ENCODE peak calls at places on chromosomes 12 and 14, in four cellular contexts. One of them, this sample, is unnamed.

GRCh38 chr14:27049611-27050172 is 451.9 kb upstream of the NOVA1 start:
- DNase-seq in GM19239: no peak
- DNase-seq in fibroblast of pulmonary artery: no peak
- DNase-seq in glutamatergic neuron: no peak
- DNase-seq in this sample: no peak

GRCh38 chr14:85907536-85907935 is 377.6 kb downstream of the FLRT2 start:
- DNase-seq in fibroblast of pulmonary artery: no peak
- DNase-seq in GM19239: no peak
- DNase-seq in glutamatergic neuron: no peak
- DNase-seq in this sample: no peak

GRCh38 chr12:97181571-97182265 is 274.7 kb downstream of the NEDD1 start:
- DNase-seq in GM19239: no peak
- DNase-seq in glutamatergic neuron: no peak
- DNase-seq in fibroblast of pulmonary artery: no peak
- DNase-seq in this sample: no peak

GRCh38 chr14:56795284-56795622 is 15.0 kb downstream of the OTX2 start:
- DNase-seq in glutamatergic neuron: no peak
- DNase-seq in GM19239: no peak
- DNase-seq in fibroblast of pulmonary artery: no peak
- DNase-seq in this sample: no peak

GRCh38 chr12:66600805-66601392 is 78.0 kb downstream of the GRIP1 start:
- DNase-seq in fibroblast of pulmonary artery: no peak
- DNase-seq in GM19239: no peak
- DNase-seq in glutamatergic neuron: no peak
- DNase-seq in this sample: no peak

GRCh38 chr14:50778757-50779483 is 52.0 kb downstream of the NIN start:
- DNase-seq in fibroblast of pulmonary artery: no peak
- DNase-seq in glutamatergic neuron: no peak
- DNase-seq in GM19239: no peak
- DNase-seq in this sample: no peak

GRCh38 chr14:54673193-54674121 is 106.5 kb downstream of the SAMD4A start:
- DNase-seq in GM19239: no peak
- DNase-seq in glutamatergic neuron: no peak
- DNase-seq in fibroblast of pulmonary artery: peak; percentile 38
- DNase-seq in this sample: no peak

GRCh38 chr12:40959041-40959440 is 229.1 kb upstream of the PDZRN4 start:
- DNase-seq in glutamatergic neuron: no peak
- DNase-seq in GM19239: no peak
- DNase-seq in fibroblast of pulmonary artery: no peak
- DNase-seq in this sample: no peak

GRCh38 chr12:93913845-93914244 is 234.5 kb upstream of the PLXNC1 start:
- DNase-seq in glutamatergic neuron: no peak
- DNase-seq in GM19239: no peak
- DNase-seq in fibroblast of pulmonary artery: peak; percentile 80
- DNase-seq in this sample: no peak

GRCh38 chr14:22822017-22822618 is 6.9 kb upstream of the SLC7A7 start:
- DNase-seq in glutamatergic neuron: no peak
- DNase-seq in GM19239: no peak
- DNase-seq in fibroblast of pulmonary artery: no peak
- DNase-seq in this sample: no peak

GRCh38 chr14:21467620-21468019 is 9.1 kb downstream of the RAB2B start:
- DNase-seq in glutamatergic neuron: no peak
- DNase-seq in GM19239: no peak
- DNase-seq in fibroblast of pulmonary artery: peak; percentile 98
- DNase-seq in this sample: no peak

GRCh38 chr12:69513297-69513696 is 43.1 kb downstream of the FRS2 start:
- DNase-seq in GM19239: no peak
- DNase-seq in glutamatergic neuron: no peak
- DNase-seq in fibroblast of pulmonary artery: no peak
- DNase-seq in this sample: no peak

GRCh38 chr14:26330982-26331381 is 266.9 kb downstream of the NOVA1 start:
- DNase-seq in GM19239: no peak
- DNase-seq in glutamatergic neuron: no peak
- DNase-seq in fibroblast of pulmonary artery: no peak
- DNase-seq in this sample: no peak

GRCh38 chr14:58107947-58108552 is 44.0 kb downstream of the ARMH4 start:
- DNase-seq in fibroblast of pulmonary artery: peak; percentile 86
- DNase-seq in glutamatergic neuron: no peak
- DNase-seq in GM19239: peak; percentile 17
- DNase-seq in this sample: peak; percentile 48

GRCh38 chr12:14950421-14950820 is 11.0 kb downstream of the ARHGDIB start:
- DNase-seq in GM19239: no peak
- DNase-seq in fibroblast of pulmonary artery: no peak
- DNase-seq in glutamatergic neuron: no peak
- DNase-seq in this sample: no peak

GRCh38 chr12:105820407-105821140 is 318.2 kb downstream of the NUAK1 start:
- DNase-seq in GM19239: no peak
- DNase-seq in glutamatergic neuron: no peak
- DNase-seq in fibroblast of pulmonary artery: peak; percentile 85
- DNase-seq in this sample: no peak

GRCh38 chr14:24461336-24461735 is 18.8 kb upstream of the SDR39U1 start:
- DNase-seq in GM19239: no peak
- DNase-seq in glutamatergic neuron: no peak
- DNase-seq in fibroblast of pulmonary artery: no peak
- DNase-seq in this sample: no peak

GRCh38 chr12:114679942-114680341 is 4.0 kb downstream of the TBX3 start:
- DNase-seq in fibroblast of pulmonary artery: no peak
- DNase-seq in glutamatergic neuron: no peak
- DNase-seq in GM19239: no peak
- DNase-seq in this sample: no peak

GRCh38 chr12:122865268-122866231 is 30.3 kb downstream of the HIP1R start:
- DNase-seq in glutamatergic neuron: peak; percentile 21
- DNase-seq in GM19239: peak; percentile 27
- DNase-seq in fibroblast of pulmonary artery: peak; percentile 20
- DNase-seq in this sample: no peak

GRCh38 chr12:113469893-113470743 is 1.6 kb downstream of the LHX5 start:
- DNase-seq in GM19239: no peak
- DNase-seq in glutamatergic neuron: no peak
- DNase-seq in fibroblast of pulmonary artery: no peak
- DNase-seq in this sample: peak; percentile 41

GRCh38 chr12:49327887-49328286 is 4.8 kb downstream of the TROAP start:
- DNase-seq in fibroblast of pulmonary artery: no peak
- DNase-seq in glutamatergic neuron: no peak
- DNase-seq in GM19239: no peak
- DNase-seq in this sample: no peak

GRCh38 chr14:91078095-91078737 is 17.8 kb upstream of the RPS6KA5 start:
- DNase-seq in fibroblast of pulmonary artery: no peak
- DNase-seq in GM19239: no peak
- DNase-seq in glutamatergic neuron: no peak
- DNase-seq in this sample: peak; percentile 53

GRCh38 chr12:118136559-118137003 is 657 bp downstream of the PEBP1 start:
- DNase-seq in fibroblast of pulmonary artery: peak; percentile 44
- DNase-seq in glutamatergic neuron: peak; percentile 55
- DNase-seq in GM19239: no peak
- DNase-seq in this sample: peak; percentile 74

GRCh38 chr12:94326727-94327126 is 132.9 kb downstream of the CEP83 start:
- DNase-seq in GM19239: no peak
- DNase-seq in glutamatergic neuron: no peak
- DNase-seq in fibroblast of pulmonary artery: peak; percentile 78
- DNase-seq in this sample: no peak

GRCh38 chr12:53096089-53096741 is 1.3 kb upstream of the IGFBP6 start:
- DNase-seq in GM19239: no peak
- DNase-seq in glutamatergic neuron: no peak
- DNase-seq in fibroblast of pulmonary artery: peak; percentile 82
- DNase-seq in this sample: no peak

This sample was measured in GM13976.